ENCODE peak calls at places on chromosomes 5 and 9, in four cellular contexts. J is WTC11, C is HFFc6, L is K562. V is an unnamed sample.

GRCh38 chr9:136026266-136026942 is 65.2 kb upstream of the UBAC1 start:
- DNase-seq in L (no peak), J (no peak), C (no peak), V (no peak)

GRCh38 chr5:136174021-136174659 is 18.8 kb downstream of the SMIM32 start:
- DNase-seq in J (no peak), L (peak), C (peak), V (peak)

GRCh38 chr9:114805670-114806551 is at the start of gene TNFSF15:
- DNase-seq in C (no peak), L (no peak), J (peak), V (peak)

GRCh38 chr5:136901-137300 is 44.9 kb downstream of the PLEKHG4B start:
- DNase-seq in C (no peak), J (no peak), L (no peak), V (no peak)

GRCh38 chr5:168023190-168023589 is 268.3 kb upstream of the WWC1 start:
- DNase-seq in J (no peak), L (no peak), C (no peak), V (no peak)

GRCh38 chr5:113047234-113047633 is 70.6 kb downstream of the DCP2 start:
- DNase-seq in L (peak), C (peak), J (no peak), V (no peak)

GRCh38 chr5:154756203-154756870 is 1.2 kb downstream of the LARP1 start:
- DNase-seq in J (no peak), L (peak), C (no peak), V (no peak)

GRCh38 chr5:14935341-14935740 is 63.8 kb upstream of the ANKH start:
- DNase-seq in L (no peak), J (no peak), C (no peak), V (no peak)

GRCh38 chr5:39171647-39172046 is 47.7 kb downstream of the FYB1 start:
- DNase-seq in C (no peak), L (no peak), J (no peak), V (no peak)

GRCh38 chr5:169009171-169009570 is 291.8 kb downstream of the SLIT3 start:
- DNase-seq in J (no peak), L (no peak), C (peak), V (no peak)

GRCh38 chr9:130117816-130118632 is 54.2 kb upstream of the NCS1 start:
- DNase-seq in J (no peak), L (no peak), C (peak), V (no peak)

GRCh38 chr5:179163236-179164155 is 103.3 kb downstream of the ZNF354C start:
- DNase-seq in J (peak), C (no peak), L (no peak), V (no peak)

V was measured in Kasumi-1.